ENCODE peak calls at places on chromosomes 4 and X, in eight cellular contexts. B is heart left ventricle; L is CD8-positive, alpha-beta memory T cell; W is spleen; A is heart right ventricle; Q is pancreas; H is esophagus squamous epithelium; R is GM23248. X is an unnamed sample.
A peak's percentile ranks its signal among the peaks of the same experiment; 100 is the strongest.

GRCh38 chr4:14862881-14863280 is 139.4 kb upstream of the CPEB2 start:
- DNase-seq in B (peak; percentile 36), L (no peak), W (no peak), A (peak; percentile 21), Q (no peak), H (no peak), R (peak; percentile 20), X (peak; percentile 48)

GRCh38 chr4:13555325-13555724 is 11.0 kb upstream of the NKX3-2 start:
- DNase-seq in B (no peak), L (no peak), W (no peak), A (no peak), Q (no peak), H (no peak), R (no peak), X (no peak)

GRCh38 chr4:65623509-65623908 is 46.8 kb downstream of the EPHA5 start:
- DNase-seq in B (no peak), L (no peak), W (no peak), A (no peak), Q (no peak), H (no peak), R (peak; percentile 81), X (no peak)

GRCh38 chrX:30067677-30068076 is 147.7 kb upstream of the MAGEB2 start:
- DNase-seq in B (no peak), L (no peak), W (no peak), A (no peak), Q (no peak), H (no peak), R (no peak), X (no peak)

GRCh38 chrX:124895947-124896346 is 423.7 kb upstream of the TEX13C start:
- DNase-seq in B (no peak), L (no peak), W (no peak), A (no peak), Q (no peak), H (no peak), R (no peak), X (no peak)

GRCh38 chrX:7318246-7318645 is 170.3 kb upstream of the PUDP start:
- DNase-seq in B (no peak), L (no peak), W (no peak), A (no peak), Q (no peak), H (no peak), R (peak; percentile 16), X (no peak)

GRCh38 chr4:109803924-109804571 is 2.2 kb upstream of the CFI start:
- DNase-seq in B (no peak), L (no peak), W (no peak), A (no peak), Q (peak; percentile 22), H (no peak), R (peak; percentile 65), X (no peak)

GRCh38 chr4:146134761-146135160 is 40.8 kb upstream of the LSM6 start:
- DNase-seq in B (no peak), L (no peak), W (no peak), A (peak; percentile 12), Q (peak; percentile 26), H (no peak), R (no peak), X (no peak)

GRCh38 chr4:114921790-114922581 is 191.4 kb downstream of the NDST4 start:
- DNase-seq in B (no peak), L (no peak), W (peak; percentile 51), A (no peak), Q (no peak), H (no peak), R (no peak), X (no peak)

GRCh38 chr4:147550626-147551250 is 66.5 kb upstream of the TMEM184C start:
- DNase-seq in B (no peak), L (no peak), W (no peak), A (no peak), Q (no peak), H (no peak), R (peak; percentile 85), X (no peak)

GRCh38 chr4:38691251-38692008 is 27.4 kb downstream of the KLF3 start:
- DNase-seq in B (peak; percentile 41), L (no peak), W (no peak), A (peak; percentile 44), Q (no peak), H (no peak), R (peak; percentile 92), X (no peak)

GRCh38 chr4:182973421-182974340 is 56.5 kb upstream of the DCTD start:
- DNase-seq in B (no peak), L (no peak), W (no peak), A (no peak), Q (no peak), H (no peak), R (no peak), X (no peak)

GRCh38 chr4:51906167-51906647 is 63.3 kb downstream of the DCUN1D4 start:
- DNase-seq in B (no peak), L (no peak), W (no peak), A (no peak), Q (no peak), H (no peak), R (no peak), X (no peak)

GRCh38 chr4:8908206-8908893 is 36.7 kb upstream of the HMX1 start:
- DNase-seq in B (peak; percentile 15), L (no peak), W (peak; percentile 72), A (no peak), Q (peak; percentile 8), H (no peak), R (no peak), X (peak; percentile 71)

GRCh38 chr4:4384837-4385236 is 2.1 kb upstream of the NSG1 start:
- DNase-seq in B (no peak), L (no peak), W (no peak), A (no peak), Q (no peak), H (no peak), R (peak; percentile 41), X (no peak)

GRCh38 chr4:103996637-103997036 is 276.9 kb upstream of the TACR3 start:
- DNase-seq in B (no peak), L (no peak), W (no peak), A (no peak), Q (peak; percentile 21), H (no peak), R (peak; percentile 69), X (no peak)

GRCh38 chr4:109826719-109827118 is 1.1 kb upstream of the RRH start:
- DNase-seq in B (no peak), L (no peak), W (no peak), A (no peak), Q (no peak), H (no peak), R (peak; percentile 56), X (no peak)

GRCh38 chr4:18670034-18670433 is 648.5 kb upstream of the LCORL start:
- DNase-seq in B (no peak), L (no peak), W (no peak), A (no peak), Q (no peak), H (no peak), R (no peak), X (no peak)

GRCh38 chrX:9992724-9993123 is 25.6 kb downstream of the CLDN34 start:
- DNase-seq in B (no peak), L (no peak), W (no peak), A (no peak), Q (no peak), H (no peak), R (no peak), X (no peak)

GRCh38 chrX:149631293-149632165 is at the start of gene TMEM185A:
- DNase-seq in B (peak; percentile 81), L (peak; percentile 67), W (peak; percentile 93), A (peak; percentile 70), Q (peak; percentile 68), H (no peak), R (peak; percentile 71), X (peak; percentile 75)

GRCh38 chrX:3516051-3516541 is 169.6 kb upstream of the MXRA5 start:
- DNase-seq in B (no peak), L (no peak), W (no peak), A (no peak), Q (no peak), H (no peak), R (peak; percentile 65), X (no peak)

GRCh38 chrX:153764786-153765137 is 713 bp downstream of the PLXNB3 start:
- DNase-seq in B (no peak), L (no peak), W (peak; percentile 69), A (no peak), Q (peak; percentile 13), H (no peak), R (no peak), X (peak; percentile 41)
- H3K4me3 ChIP-seq in B (no peak overlapping the region), L (no peak overlapping the region), W (no peak overlapping the region), A (no peak overlapping the region), Q (no peak overlapping the region), H (peak overlapping the region; percentile 26), R (peak overlapping the region; percentile 73), X (no peak overlapping the region)

GRCh38 chr4:74932832-74933561 is at the start of gene PARM1:
- DNase-seq in B (peak; percentile 94), L (no peak), W (peak; percentile 95), A (peak; percentile 90), Q (peak; percentile 92), H (peak; percentile 39), R (peak; percentile 76), X (peak; percentile 95)
- H3K4me1 ChIP-seq in B (peaks cover 20% of the 10 kb centered on the region), L (no peaks in the 10 kb centered on the region), W (peaks cover 35% of the 10 kb centered on the region), A (peaks cover 26% of the 10 kb centered on the region), Q (no peaks in the 10 kb centered on the region), H (peaks cover 34% of the 10 kb centered on the region), R (no peaks in the 10 kb centered on the region), X (peaks cover 5% of the 10 kb centered on the region)

DNA sequence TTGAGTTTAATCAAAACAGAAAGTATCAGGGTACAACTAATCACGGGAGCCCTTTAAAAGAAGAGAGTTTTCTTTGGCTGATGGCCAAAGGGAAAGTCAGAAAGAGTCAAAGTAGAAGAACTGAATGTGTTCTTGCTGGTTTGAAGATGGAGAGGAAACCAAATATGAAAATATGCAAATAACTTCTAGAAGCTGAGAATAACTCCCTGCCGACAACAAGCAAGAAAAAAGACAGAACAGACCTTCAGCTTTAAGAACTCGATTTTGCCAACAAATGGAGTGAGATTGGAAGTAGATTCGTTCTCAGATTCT is 903.8 kb downstream of the STIM2 start:
- DNase-seq in B (no peak), L (no peak), W (no peak), A (no peak), Q (no peak), H (no peak), R (no peak), X (no peak)
- H3K4me3 ChIP-seq in B (no peak overlapping the region), L (no peak overlapping the region), W (no peak overlapping the region), A (no peak overlapping the region), Q (no peak overlapping the region), H (no peak overlapping the region), R (no peak overlapping the region), X (no peak overlapping the region)

GRCh38 chr4:1219553-1219950 is 29.4 kb downstream of the CTBP1 start:
- DNase-seq in B (no peak), L (no peak), W (no peak), A (no peak), Q (no peak), H (no peak), R (no peak), X (no peak)

GRCh38 chr4:1222036-1222789 is 26.7 kb downstream of the CTBP1 start:
- DNase-seq in B (no peak), L (no peak), W (no peak), A (no peak), Q (no peak), H (no peak), R (no peak), X (no peak)

GRCh38 chr4:1220566-1220965 is 28.4 kb downstream of the CTBP1 start:
- DNase-seq in B (no peak), L (no peak), W (no peak), A (no peak), Q (no peak), H (no peak), R (no peak), X (no peak)

GRCh38 chr4:1222938-1223690 is 25.8 kb downstream of the CTBP1 start:
- DNase-seq in B (no peak), L (no peak), W (no peak), A (no peak), Q (no peak), H (no peak), R (no peak), X (no peak)

GRCh38 chr4:1221155-1221870 is 27.6 kb downstream of the CTBP1 start:
- DNase-seq in B (no peak), L (no peak), W (no peak), A (no peak), Q (no peak), H (no peak), R (no peak), X (no peak)
- H3K4me1 ChIP-seq in B (peaks cover 21% of the 10 kb centered on the region), L (peaks cover 15% of the 10 kb centered on the region), W (peaks cover 65% of the 10 kb centered on the region), A (peaks cover 29% of the 10 kb centered on the region), Q (no peaks in the 10 kb centered on the region), H (peaks cover 91% of the 10 kb centered on the region), R (no peaks in the 10 kb centered on the region), X (no peaks in the 10 kb centered on the region)